ENCODE peak calls at places on chromosomes 13 and 19, in six cellular contexts. D is heart right ventricle; K is IMR-90; Y is fibroblast of lung; T is stimulated activated CD4-positive, alpha-beta T cell treated with anti-CD3 and anti-CD28 coated beads, Interleukin-4, amount 100 ng/mL, for 1 hour; G is mesenchymal stem cell. X is an unnamed sample.
A peak's percentile ranks its signal among the peaks of the same experiment; 100 is the strongest.

GRCh38 chr19:19211499-19212432 is at the start of gene NCAN:
- DNase-seq in D (no peak), K (no peak), Y (no peak), T (no peak), G (no peak), X (no peak)

GRCh38 chr19:1811942-1812425 is at the start of gene ATP8B3:
- DNase-seq in D (peak; percentile 88), K (no peak), Y (no peak), T (peak; percentile 69), G (no peak), X (no peak)

GRCh38 chr19:51431124-51431523 is 13.7 kb upstream of the SIGLEC10 start:
- DNase-seq in D (no peak), K (no peak), Y (no peak), T (no peak), G (no peak), X (no peak)

GRCh38 chr19:47549341-47549768 is 23.6 kb downstream of the ZNF541 start:
- DNase-seq in D (no peak), K (no peak), Y (no peak), T (no peak), G (no peak), X (no peak)

GRCh38 chr13:28597641-28598040 is 61.3 kb upstream of the POMP start:
- DNase-seq in D (no peak), K (peak; percentile 60), Y (peak; percentile 73), T (no peak), G (peak; percentile 73), X (no peak)

GRCh38 chr19:18419699-18420460 is 682 bp downstream of the SSBP4 start:
- DNase-seq in D (no peak), K (no peak), Y (no peak), T (peak; percentile 54), G (peak; percentile 31), X (no peak)

GRCh38 chr13:28584873-28585317 is 74.0 kb upstream of the POMP start:
- DNase-seq in D (no peak), K (peak; percentile 71), Y (peak; percentile 39), T (no peak), G (peak; percentile 40), X (peak; percentile 54)

GRCh38 chr13:112010714-112011113 is 56.2 kb upstream of the SOX1 start:
- DNase-seq in D (no peak), K (no peak), Y (no peak), T (no peak), G (no peak), X (no peak)

GRCh38 chr13:63088226-63088625 is 1672.6 kb upstream of the PCDH20 start:
- DNase-seq in D (no peak), K (peak; percentile 59), Y (peak; percentile 33), T (no peak), G (peak; percentile 71), X (no peak)

GRCh38 chr19:45470147-45471081 is 2.6 kb downstream of the FOSB start:
- DNase-seq in D (no peak), K (peak; percentile 67), Y (no peak), T (no peak), G (peak; percentile 83), X (peak; percentile 13)

GRCh38 chr19:48596679-48597465 is 9.7 kb upstream of the SPACA4 start:
- DNase-seq in D (no peak), K (no peak), Y (no peak), T (peak; percentile 29), G (no peak), X (no peak)

GRCh38 chr13:96991072-96991471 is 3.2 kb downstream of the OXGR1 start:
- DNase-seq in D (no peak), K (no peak), Y (no peak), T (no peak), G (no peak), X (no peak)

GRCh38 chr19:49567722-49568454 is 12.5 kb downstream of the NOSIP start:
- DNase-seq in D (no peak), K (no peak), Y (peak; percentile 57), T (peak; percentile 32), G (no peak), X (peak; percentile 58)

GRCh38 chr19:42234364-42234763 is 8.0 kb downstream of the GSK3A start:
- DNase-seq in D (no peak), K (no peak), Y (no peak), T (no peak), G (no peak), X (no peak)

GRCh38 chr19:17326595-17326966 is 8.1 kb downstream of the ANO8 start:
- DNase-seq in D (no peak), K (no peak), Y (no peak), T (no peak), G (no peak), X (no peak)

GRCh38 chr13:51557423-51557822 is 26.8 kb upstream of the WDFY2 start:
- DNase-seq in D (no peak), K (no peak), Y (no peak), T (no peak), G (no peak), X (no peak)

GRCh38 chr19:6250024-6250605 is 29.7 kb downstream of the MLLT1 start:
- DNase-seq in D (no peak), K (peak; percentile 80), Y (peak; percentile 19), T (no peak), G (no peak), X (peak; percentile 27)

GRCh38 chr19:5905072-5905778 is 553 bp downstream of the VMAC start:
- DNase-seq in D (no peak), K (no peak), Y (no peak), T (no peak), G (no peak), X (no peak)

GRCh38 chr13:113152894-113153809 is 5.3 kb upstream of the PROZ start:
- DNase-seq in D (peak; percentile 58), K (no peak), Y (no peak), T (peak; percentile 25), G (peak; percentile 43), X (no peak)

GRCh38 chr19:41320185-41320518 is 10.2 kb downstream of the CCDC97 start:
- DNase-seq in D (no peak), K (no peak), Y (no peak), T (no peak), G (no peak), X (no peak)

GRCh38 chr13:20984879-20985278 is 76.5 kb downstream of the LATS2 start:
- DNase-seq in D (no peak), K (peak; percentile 70), Y (no peak), T (no peak), G (no peak), X (no peak)

GRCh38 chr19:42652021-42652420 is 57.3 kb upstream of the CEACAM8 start:
- DNase-seq in D (no peak), K (no peak), Y (no peak), T (no peak), G (no peak), X (no peak)

GRCh38 chr19:34662919-34663318 is 14.0 kb downstream of the SCGB2B2 start:
- DNase-seq in D (no peak), K (no peak), Y (no peak), T (peak; percentile 23), G (no peak), X (peak; percentile 59)

GRCh38 chr13:31781064-31781463 is 41.7 kb downstream of the RXFP2 start:
- DNase-seq in D (no peak), K (peak; percentile 18), Y (no peak), T (no peak), G (no peak), X (no peak)